ENCODE peak calls at places on chromosomes 13 and 19, in four cellular contexts. B is AG04449, K is left colon, I is NCI-H2081. Z is an unnamed sample.

GRCh38 chr13:28344163-28344562 is 150.8 kb downstream of the FLT1 start:
- DNase-seq in B (no peak), I (no peak), K (no peak), Z (no peak)

GRCh38 chr19:39539165-39539518 is 819 bp downstream of the EID2 start:
- DNase-seq in K (no peak), B (no peak), I (no peak), Z (no peak)

GRCh38 chr19:47020992-47021496 is 1.4 kb downstream of the NPAS1 start:
- DNase-seq in K (no peak), B (no peak), I (no peak), Z (no peak)

GRCh38 chr13:75478659-75479058 is 3.3 kb downstream of the TBC1D4 start:
- DNase-seq in I (no peak), B (no peak), K (no peak), Z (no peak)

GRCh38 chr13:39596176-39596575 is 6.8 kb downstream of the LHFPL6 start:
- DNase-seq in K (no peak), B (no peak), I (no peak), Z (no peak)

GRCh38 chr13:29961036-29961685 is 110.7 kb upstream of the UBL3 start:
- DNase-seq in K (no peak), B (no peak), I (no peak), Z (no peak)

GRCh38 chr13:44523176-44524017 is 52.7 kb downstream of the TSC22D1 start:
- DNase-seq in B (peak), K (no peak), I (no peak), Z (peak)

GRCh38 chr19:31127132-31127967 is 221.9 kb downstream of the TSHZ3 start:
- DNase-seq in I (no peak), K (peak), B (peak), Z (peak)

GRCh38 chr13:51298812-51299211 is 40.7 kb upstream of the SERPINE3 start:
- DNase-seq in K (no peak), I (no peak), B (no peak), Z (no peak)

GRCh38 chr19:10237702-10238101 is 6.6 kb upstream of the S1PR2 start:
- DNase-seq in K (no peak), B (no peak), I (no peak), Z (no peak)

GRCh38 chr13:41762796-41763195 is 198.1 kb downstream of the VWA8 start:
- DNase-seq in K (no peak), B (no peak), I (no peak), Z (no peak)

GRCh38 chr19:55385749-55386514 is at the start of gene RPL28:
- DNase-seq in I (peak), K (peak), B (peak), Z (peak)

Z was measured in GM04503.